ENCODE peak calls at places on chromosomes 6 and 20, in four cellular contexts. F is K562, O is SK-N-SH, I is ovary. G is an unnamed sample.

GRCh38 chr6:39102024-39102820 is 12.8 kb downstream of the SAYSD1 start:
- DNase-seq in I (no peak), O (no peak), F (peak; percentile 85), G (peak; percentile 80)

GRCh38 chr20:47711046-47711752 is 74.1 kb downstream of the SULF2 start:
- DNase-seq in O (no peak), F (no peak), I (no peak), G (no peak)

GRCh38 chr6:24522090-24522820 is 27.5 kb downstream of the ALDH5A1 start:
- DNase-seq in O (no peak), F (no peak), I (no peak), G (no peak)

GRCh38 chr20:63223121-63223825 is 7.3 kb upstream of the YTHDF1 start:
- DNase-seq in O (peak; percentile 76), I (no peak), F (peak; percentile 56), G (peak; percentile 85)

GRCh38 chr6:89611666-89612065 is 26.9 kb downstream of the LYRM2 start:
- DNase-seq in F (no peak), I (no peak), O (no peak), G (no peak)

GRCh38 chr20:36950432-36951197 is 893 bp downstream of the SAMHD1 start:
- DNase-seq in O (no peak), F (no peak), I (no peak), G (peak; percentile 59)

GRCh38 chr6:133206942-133207341 is 34.2 kb upstream of the EYA4 start:
- DNase-seq in I (no peak), O (no peak), F (no peak), G (no peak)

GRCh38 chr20:22717466-22717865 is 133.1 kb upstream of the FOXA2 start:
- DNase-seq in I (no peak), F (peak; percentile 9), O (no peak), G (no peak)

GRCh38 chr20:2301164-2301622 is 5.4 kb downstream of the TGM3 start:
- DNase-seq in O (no peak), I (no peak), F (peak; percentile 28), G (no peak)

GRCh38 chr6:116410945-116411623 is 40.3 kb downstream of the DSE start:
- DNase-seq in F (no peak), O (no peak), I (no peak), G (no peak)

GRCh38 chr6:30787954-30788353 is 43.6 kb upstream of the IER3 start:
- DNase-seq in I (no peak), F (no peak), O (no peak), G (no peak)

GRCh38 chr20:17558154-17558940 is 11.5 kb upstream of the DSTN start:
- DNase-seq in O (no peak), I (no peak), F (peak; percentile 33), G (peak; percentile 53)

GRCh38 chr6:136501081-136501480 is 49.1 kb downstream of the MAP7 start:
- DNase-seq in I (no peak), F (no peak), O (peak; percentile 39), G (no peak)

GRCh38 chr20:29876911-29877285 is 1380.6 kb upstream of the DEFB115 start:
- DNase-seq in F (no peak), O (peak; percentile 25), I (no peak), G (peak; percentile 13)

GRCh38 chr6:24743265-24743943 is 24.4 kb upstream of the C6orf62 start:
- DNase-seq in I (no peak), O (no peak), F (peak; percentile 39), G (no peak)

GRCh38 chr20:9572690-9573089 is 58.3 kb downstream of the LAMP5 start:
- DNase-seq in F (no peak), O (peak; percentile 20), I (no peak), G (peak; percentile 79)

GRCh38 chr6:46983007-46983411 is 59.1 kb downstream of the ADGRF1 start:
- DNase-seq in O (no peak), F (no peak), I (no peak), G (peak; percentile 23)

GRCh38 chr6:37576336-37576737 is 76.6 kb upstream of the CCDC167 start:
- DNase-seq in F (no peak), O (no peak), I (no peak), G (no peak)

GRCh38 chr6:125789576-125790402 is 971 bp upstream of the NCOA7 start:
- DNase-seq in I (peak; percentile 68), O (peak; percentile 63), F (peak; percentile 39), G (peak; percentile 34)

GRCh38 chr6:157060440-157060949 is 262.8 kb downstream of the TMEM242 start:
- DNase-seq in F (no peak), O (no peak), I (no peak), G (no peak)

GRCh38 chr6:111573118-111573883 is 32.4 kb downstream of the TRAF3IP2 start:
- DNase-seq in F (no peak), O (no peak), I (peak; percentile 41), G (no peak)

GRCh38 chr20:31930758-31931157 is 21.1 kb downstream of the PDRG1 start:
- DNase-seq in I (no peak), O (no peak), F (no peak), G (no peak)

GRCh38 chr6:2476376-2476775 is 231.0 kb upstream of the GMDS start:
- DNase-seq in I (no peak), O (no peak), F (no peak), G (no peak)

GRCh38 chr6:87561012-87561411 is 28.8 kb downstream of the RARS2 start:
- DNase-seq in I (no peak), O (no peak), F (no peak), G (no peak)

GRCh38 chr20:16732506-16733152 is 2.8 kb downstream of the SNRPB2 start:
- DNase-seq in I (no peak), F (no peak), O (peak; percentile 15), G (no peak)

GRCh38 chr6:120774275-120774674 is 560.0 kb downstream of the TBC1D32 start:
- DNase-seq in F (no peak), O (no peak), I (no peak), G (no peak)

GRCh38 chr6:76609160-76609559 is 536.7 kb upstream of the IMPG1 start:
- DNase-seq in I (no peak), O (no peak), F (no peak), G (no peak)

GRCh38 chr6:28353981-28354676 is 4.4 kb downstream of the ZKSCAN3 start:
- DNase-seq in I (peak; percentile 73), O (no peak), F (peak; percentile 47), G (no peak)

GRCh38 chr20:21114584-21114983 is 8.4 kb upstream of the LINC00237 start:
- DNase-seq in F (no peak), I (no peak), O (no peak), G (no peak)
- H3K4me3 ChIP-seq in F (no peak overlapping the region), I (no peak overlapping the region), O (no peak overlapping the region), G (no peak overlapping the region)

GRCh38 chr6:168746643-168747042 is 305.7 kb downstream of the SMOC2 start:
- DNase-seq in F (no peak), O (no peak), I (no peak), G (no peak)

GRCh38 chr6:168746013-168746412 is 305.0 kb downstream of the SMOC2 start:
- DNase-seq in F (no peak), O (no peak), I (no peak), G (no peak)

GRCh38 chr6:168742146-168742782 is 301.3 kb downstream of the SMOC2 start:
- DNase-seq in I (no peak), F (no peak), O (no peak), G (no peak)

GRCh38 chr6:168741305-168741704 is 300.3 kb downstream of the SMOC2 start:
- DNase-seq in O (no peak), I (no peak), F (no peak), G (no peak)

DNA sequence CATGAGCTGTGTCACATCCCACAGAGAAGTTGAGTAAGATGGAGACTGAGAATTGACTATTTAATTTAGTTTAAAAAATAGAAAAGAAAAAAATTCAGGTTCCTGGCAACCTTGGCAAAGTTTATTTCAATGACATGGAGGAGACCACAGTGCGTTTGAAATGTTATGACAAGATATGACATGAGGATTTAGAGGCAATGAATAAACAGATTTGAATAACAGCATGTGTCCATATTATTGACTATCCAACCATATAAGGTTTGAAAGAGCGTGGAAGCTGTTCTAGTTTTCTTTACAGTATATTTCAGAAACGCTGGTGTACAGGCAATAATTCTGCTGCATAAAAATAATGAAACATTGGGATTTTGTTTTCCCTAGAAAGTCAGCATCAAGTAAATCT is 303.9 kb downstream of the SMOC2 start:
- DNase-seq in F (no peak), O (no peak), I (no peak), G (no peak)
- H3K27me3 ChIP-seq in F (peaks cover 3% of the 10 kb centered on the region), O (no peaks in the 10 kb centered on the region), I (no peaks in the 10 kb centered on the region), G (no peaks in the 10 kb centered on the region)

DNA sequence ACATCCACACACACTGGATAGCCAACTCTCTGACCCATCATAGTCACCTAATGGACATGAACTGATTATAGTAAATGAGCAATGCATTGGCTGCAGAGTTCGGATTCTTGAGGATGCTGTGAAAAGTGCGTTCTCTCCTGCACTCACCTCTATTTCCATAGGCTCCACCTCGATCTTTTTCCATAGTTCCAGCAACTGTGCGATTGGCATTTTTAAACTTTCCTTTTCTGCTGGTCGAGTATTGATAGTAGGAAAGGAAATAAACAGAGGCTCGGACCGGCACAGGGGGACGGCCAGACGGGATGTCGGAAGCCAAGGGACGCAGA is 94.4 kb downstream of the RNASET2 start:
- DNase-seq in I (no peak), O (peak; percentile 40), F (no peak), G (no peak)
- H3K4me3 ChIP-seq in I (peak overlapping the region; percentile 45), O (peak overlapping the region; percentile 67), F (no peak overlapping the region), G (peak overlapping the region; percentile 59)

DNA sequence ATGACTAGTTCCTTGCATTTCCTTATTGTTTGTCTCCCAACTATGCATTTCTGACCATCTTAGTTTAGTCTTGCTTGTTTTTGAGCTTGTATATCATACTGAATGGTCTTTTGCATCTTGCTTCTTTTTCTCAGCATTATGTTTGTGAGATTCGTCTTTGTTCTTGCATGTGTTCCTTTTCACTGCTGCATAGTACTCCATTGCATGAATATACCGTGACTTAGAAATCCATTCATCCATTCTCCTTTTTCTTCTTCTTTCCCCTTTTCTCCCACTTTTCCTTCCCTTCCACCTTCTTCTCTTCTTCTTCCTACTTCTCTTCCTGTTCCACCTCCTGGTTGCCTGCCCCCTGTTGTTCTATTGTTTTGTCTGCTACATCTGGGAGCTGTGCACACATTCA is 42.8 kb downstream of the CDH22 start:
- DNase-seq in I (no peak), F (no peak), O (no peak), G (no peak)
- H3K27me3 ChIP-seq in I (no peaks in the 10 kb centered on the region), F (no peaks in the 10 kb centered on the region), O (no peaks in the 10 kb centered on the region), G (no peaks in the 10 kb centered on the region)

DNA sequence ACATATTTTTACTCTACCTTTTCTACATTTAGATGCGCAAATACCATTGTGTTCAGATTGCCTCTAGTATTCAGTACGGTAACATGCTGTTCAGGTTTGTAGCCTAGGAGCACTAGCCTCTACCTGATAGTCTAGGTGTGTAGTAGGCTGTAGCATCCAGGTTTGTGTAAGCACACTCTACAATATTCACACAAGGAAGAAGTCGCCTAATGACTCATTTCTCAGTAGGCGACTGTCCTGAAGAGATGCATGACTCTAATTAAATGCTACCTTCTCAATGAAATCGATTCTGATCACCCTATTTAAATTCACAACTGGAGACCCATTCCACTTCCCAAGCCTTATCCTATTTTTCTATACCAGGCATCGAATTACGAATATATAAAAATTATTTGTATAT is 1.3 kb downstream of the MCUR1 start:
- DNase-seq in I (no peak), F (no peak), O (no peak), G (no peak)
- H3K4me3 ChIP-seq in I (peak overlapping the region; percentile 55), F (peak overlapping the region; percentile 88), O (peak overlapping the region; percentile 84), G (no peak overlapping the region)

GRCh38 chr6:13190391-13190790 is 137.9 kb downstream of the TBC1D7 start:
- DNase-seq in F (no peak), I (no peak), O (no peak), G (no peak)

GRCh38 chr6:13187692-13188091 is 140.6 kb downstream of the TBC1D7 start:
- DNase-seq in O (no peak), F (no peak), I (no peak), G (no peak)

GRCh38 chr6:13186861-13187260 is 141.5 kb downstream of the TBC1D7 start:
- DNase-seq in I (no peak), O (no peak), F (no peak), G (no peak)

GRCh38 chr6:13189710-13190109 is 138.6 kb downstream of the TBC1D7 start:
- DNase-seq in F (no peak), O (no peak), I (no peak), G (no peak)

GRCh38 chr6:13188306-13188705 is 140.0 kb downstream of the TBC1D7 start:
- DNase-seq in F (no peak), O (no peak), I (no peak), G (no peak)
- H3K27me3 ChIP-seq in F (peaks cover 49% of the 10 kb centered on the region), O (no peaks in the 10 kb centered on the region), I (no peaks in the 10 kb centered on the region), G (no peaks in the 10 kb centered on the region)